ENCODE peak calls at places on chromosomes 13 and 19, in five cellular contexts. D is esophagus squamous epithelium, E is Peyer's patch, K is adrenal gland, Z is heart left ventricle. W is an unnamed sample.

GRCh38 chr13:20381401-20381800 is 144.3 kb downstream of the CRYL1 start:
- DNase-seq in K (no peak), E (no peak), D (no peak), Z (no peak), W (no peak)

GRCh38 chr19:4084547-4084877 is 17.8 kb upstream of the ZBTB7A start:
- DNase-seq in E (no peak), K (no peak), D (no peak), Z (no peak), W (no peak)

GRCh38 chr19:5102520-5102919 is 133.6 kb downstream of the KDM4B start:
- DNase-seq in E (no peak), D (no peak), K (peak), Z (no peak), W (no peak)

GRCh38 chr13:101346942-101347728 is 69.2 kb downstream of the NALCN start:
- DNase-seq in D (no peak), K (no peak), E (no peak), Z (no peak), W (no peak)

GRCh38 chr13:99959538-99960230 is 11.9 kb downstream of the ZIC5 start:
- DNase-seq in Z (no peak), K (no peak), E (no peak), D (no peak), W (no peak)

GRCh38 chr19:18479964-18480723 is 41.7 kb downstream of the ELL start:
- DNase-seq in K (peak), E (no peak), D (no peak), Z (peak), W (peak)

GRCh38 chr19:5228932-5229777 is 111.5 kb downstream of the PTPRS start:
- DNase-seq in K (no peak), Z (no peak), E (no peak), D (no peak), W (no peak)

GRCh38 chr13:97382276-97382675 is 51.7 kb upstream of the RAP2A start:
- DNase-seq in E (no peak), Z (no peak), K (no peak), D (no peak), W (no peak)

GRCh38 chr13:27975579-27976361 is 6.7 kb upstream of the CDX2 start:
- DNase-seq in E (no peak), K (no peak), Z (no peak), D (no peak), W (no peak)

DNA sequence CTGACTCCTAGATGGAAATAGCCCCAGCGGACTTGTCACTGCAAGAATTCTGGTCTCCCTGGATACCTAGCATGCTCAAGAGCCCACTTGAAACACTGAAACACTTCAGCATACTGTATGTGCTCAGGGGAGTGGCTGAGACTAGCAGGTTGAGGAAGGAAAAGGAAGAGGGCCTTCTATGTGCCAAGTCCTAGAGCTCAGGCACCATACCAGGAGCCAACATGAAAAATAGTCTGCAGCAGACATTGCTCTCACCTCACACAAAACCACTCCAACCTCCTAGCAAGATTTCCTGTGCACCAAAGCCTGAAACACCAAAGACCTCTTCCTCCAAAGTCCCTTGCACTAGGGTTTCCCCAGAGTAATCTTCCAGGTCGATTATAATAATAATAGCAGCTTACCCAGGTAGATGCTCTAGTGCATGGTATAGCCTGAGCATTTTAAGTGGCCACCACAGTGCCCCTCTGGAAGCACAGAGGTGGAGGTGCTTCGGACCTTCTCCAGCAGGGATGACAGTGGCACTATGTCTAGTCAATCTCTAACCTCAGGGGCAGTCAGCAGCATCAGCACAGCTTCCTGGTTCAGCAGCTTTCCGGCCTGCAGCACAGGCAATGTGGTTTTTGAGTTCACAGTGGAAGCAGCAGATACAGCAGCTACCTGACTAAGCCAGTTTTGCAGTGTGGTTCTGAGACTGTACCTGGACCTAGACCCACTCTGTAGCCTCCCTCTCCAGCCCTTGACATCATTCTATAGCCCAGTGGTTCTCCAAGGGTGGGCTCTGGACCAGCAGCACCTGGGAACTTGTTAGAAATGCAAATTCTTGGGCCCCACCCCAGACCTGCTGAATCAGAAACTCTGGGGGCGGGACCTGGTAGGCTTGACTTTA is 45.6 kb upstream of the UBE2L5 start:
- DNase-seq in Z (no peak), E (peak), K (no peak), D (peak), W (peak)
- H3K4me3 ChIP-seq in Z (no peak), E (no peak), K (no peak), D (no peak), W (no peak)

DNA sequence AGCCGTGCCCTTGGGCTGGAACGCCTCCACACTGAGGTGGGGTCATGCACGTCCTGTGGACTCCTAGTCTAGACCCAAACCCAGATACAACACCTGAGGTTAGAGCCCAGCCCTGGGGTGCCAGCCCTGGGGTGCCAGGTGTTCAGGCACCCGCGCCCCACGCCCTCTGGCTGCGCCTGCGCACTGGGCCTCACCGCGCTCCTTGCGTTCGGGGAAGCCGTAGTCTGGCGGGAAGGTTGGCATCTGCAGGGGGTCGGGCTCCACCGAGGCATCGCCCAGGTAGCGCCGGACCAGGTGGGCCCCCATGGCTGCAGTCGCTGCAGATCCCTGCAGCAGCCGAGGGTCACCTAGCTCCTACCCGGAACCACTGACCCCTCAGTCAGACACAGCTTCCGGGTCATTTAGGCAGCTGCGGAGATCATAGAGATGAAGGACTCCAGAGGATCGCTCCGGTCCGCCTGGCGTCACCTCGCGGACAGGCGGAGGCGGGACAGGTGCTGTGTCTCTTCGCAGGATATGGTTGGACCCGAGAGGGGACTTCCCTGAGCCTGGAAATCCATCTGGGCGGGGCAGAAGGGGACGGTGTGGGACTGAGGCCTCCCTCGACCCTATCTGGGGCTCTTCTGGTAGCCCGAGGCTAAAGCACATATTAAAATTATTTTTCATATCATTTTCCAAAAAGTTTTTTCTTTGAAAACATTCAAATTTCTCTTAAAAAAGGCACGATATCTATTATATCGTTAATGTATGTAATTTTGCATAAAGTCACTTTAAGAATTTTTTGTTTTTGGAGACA is at the start of gene NDUFB7:
- DNase-seq in E (peak), D (peak), K (peak), Z (peak), W (peak)
- TF ChIP-seq POLR2A in E (peak), D (peak), K (no peak), Z (peak), W (no peak)

GRCh38 chr19:2495651-2496316 is 19.9 kb downstream of the GADD45B start:
- DNase-seq in K (peak), D (no peak), E (no peak), Z (no peak), W (no peak)
- H3K4me3 ChIP-seq in K (no peak), D (peak), E (peak), Z (peak), W (no peak)

DNA sequence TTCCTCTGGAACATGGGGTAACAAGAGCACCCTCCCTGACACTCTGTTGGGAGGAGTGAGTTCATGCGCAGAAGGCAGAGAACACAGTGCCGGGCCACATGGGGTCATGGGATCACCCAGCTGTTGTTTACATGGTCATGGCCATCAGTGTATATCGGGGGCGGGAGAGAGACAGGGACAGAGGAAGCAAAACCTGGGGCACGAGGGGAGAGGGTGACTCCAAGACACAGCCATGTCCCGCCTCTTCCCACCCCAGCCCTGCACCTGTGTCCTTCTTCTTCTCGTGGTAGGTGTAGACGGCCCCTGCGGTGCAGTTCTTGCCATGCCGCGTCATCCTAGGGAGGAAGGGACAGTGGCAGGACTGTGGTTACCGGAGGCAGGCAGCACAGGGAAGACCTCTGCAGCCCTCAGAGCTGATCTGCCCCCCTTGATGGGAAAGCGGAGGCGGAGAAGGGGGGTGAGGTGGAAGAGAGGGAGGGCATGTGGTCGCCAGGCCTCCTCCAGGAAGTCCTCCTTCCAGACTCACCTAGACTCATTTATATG is 19.9 kb downstream of the NOSIP start:
- DNase-seq in Z (peak), K (no peak), D (no peak), E (peak), W (peak)
- TF ChIP-seq POLR2A in Z (no peak), K (no peak), D (no peak), E (no peak), W (no peak)

DNA sequence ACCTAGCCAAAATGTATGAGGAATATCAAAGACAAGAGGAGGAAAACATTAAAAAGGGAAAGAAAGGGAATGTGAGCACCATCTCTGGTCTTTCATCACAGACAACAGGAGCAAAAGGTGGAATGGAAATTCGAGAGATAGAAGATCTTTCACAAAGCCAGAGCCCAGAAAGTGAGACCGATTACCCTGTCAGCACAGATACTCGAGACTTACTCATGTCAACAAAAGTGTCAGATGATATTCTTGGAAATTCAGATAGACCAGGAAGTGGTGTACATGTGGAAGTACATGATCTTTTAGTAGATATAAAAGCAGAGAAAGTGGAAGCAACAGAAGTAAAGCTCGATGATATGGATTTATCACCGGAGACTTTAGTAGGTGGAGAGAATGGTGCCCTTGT is 217.0 kb downstream of the NBEA start:
- DNase-seq in K (no peak), E (no peak), D (no peak), Z (no peak), W (no peak)
- H3K4me3 ChIP-seq in K (no peak), E (no peak), D (no peak), Z (no peak), W (no peak)

GRCh38 chr13:44147648-44148047 is 226.0 kb upstream of the SERP2 start:
- DNase-seq in D (no peak), Z (no peak), E (no peak), K (no peak), W (no peak)

GRCh38 chr13:44149821-44150220 is 223.8 kb upstream of the SERP2 start:
- DNase-seq in Z (no peak), D (no peak), E (no peak), K (no peak), W (no peak)

GRCh38 chr13:44147222-44147621 is 226.4 kb upstream of the SERP2 start:
- DNase-seq in Z (no peak), K (no peak), E (no peak), D (no peak), W (no peak)

GRCh38 chr13:44146162-44146561 is 227.5 kb upstream of the SERP2 start:
- DNase-seq in E (no peak), Z (no peak), D (no peak), K (no peak), W (no peak)

GRCh38 chr13:44148159-44148929 is 225.3 kb upstream of the SERP2 start:
- DNase-seq in D (no peak), E (no peak), K (no peak), Z (no peak), W (no peak)
- TF ChIP-seq POLR2A in D (no peak), E (no peak), K (no peak), Z (no peak), W (no peak)

DNA sequence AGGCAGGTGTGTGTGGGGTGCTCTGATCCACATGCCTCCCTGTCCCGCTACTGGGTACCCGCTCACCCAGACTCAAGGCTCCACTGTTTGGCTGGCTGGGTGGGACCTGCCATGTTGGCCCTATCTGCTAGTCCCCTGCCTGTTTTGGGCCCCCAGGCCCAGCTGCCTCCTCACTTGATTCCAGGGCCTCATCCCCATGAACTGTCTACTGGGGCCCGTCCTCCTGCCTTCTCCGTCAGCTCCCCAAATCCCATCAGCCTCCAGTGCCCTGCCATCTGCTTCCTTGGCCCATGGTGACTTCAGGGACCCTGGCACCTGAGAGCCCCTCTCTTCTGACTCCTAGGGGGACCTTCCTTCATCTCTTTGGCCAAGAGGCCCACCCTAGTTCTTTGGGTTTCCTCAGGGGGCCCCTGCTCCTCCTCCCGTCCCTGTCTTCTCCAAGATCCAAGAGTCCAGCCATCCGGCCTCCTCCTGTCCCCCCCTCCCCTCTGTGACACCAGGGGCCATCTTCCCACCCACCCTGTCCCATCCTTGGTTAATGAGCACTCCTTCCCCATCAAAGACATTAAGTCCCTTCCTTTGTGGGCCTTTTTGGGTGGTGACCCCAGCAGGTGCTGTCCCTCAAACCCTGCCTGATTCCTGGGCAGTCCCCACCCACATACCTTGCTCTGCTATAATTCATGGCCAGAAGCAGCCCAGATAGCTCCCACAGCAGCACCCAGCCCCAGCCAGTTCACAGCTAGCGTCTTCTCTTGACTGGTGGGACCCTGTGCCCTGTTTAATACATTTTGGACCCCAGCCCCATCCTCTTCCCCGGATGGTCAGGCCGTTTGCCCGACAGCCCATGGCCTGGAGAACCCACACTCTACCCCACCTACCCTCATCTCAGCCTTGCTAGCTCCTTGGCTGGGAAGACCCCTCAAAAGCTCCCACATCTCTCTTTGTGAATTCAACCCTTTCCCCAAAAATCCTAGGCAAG is 1.9 kb downstream of the CCDC106 start:
- DNase-seq in K (no peak), E (no peak), Z (no peak), D (no peak), W (no peak)
- H3K4me3 ChIP-seq in K (no peak), E (no peak), Z (no peak), D (no peak), W (no peak)

GRCh38 chr19:39401549-39402416 is 4.9 kb upstream of the ZFP36 start:
- DNase-seq in K (peak), E (peak), D (no peak), Z (peak), W (peak)
- TF ChIP-seq POLR2A in K (peak), E (peak), D (peak), Z (no peak), W (no peak)